ENCODE peak calls at places on chromosomes 7 and 10, in ten cellular contexts. Z is stimulated activated CD8-positive, alpha-beta memory T cell treated with anti-CD3 and anti-CD28 coated beads, Interleukin-15, amount 100 ng/mL, for 24 hours; V is amniotic stem cell; L is Panc1; O is GF-D8; U is foreskin fibroblast; X is NCI-H2107; F is mucosa of gallbladder; T is OCI-M1; W is SHP77. J is an unnamed sample.

GRCh38 chr7:47882635-47883034 is 65.6 kb downstream of the PKD1L1 start:
- DNase-seq in Z (no peak), V (no peak), L (no peak), O (no peak), U (no peak), X (no peak), F (no peak), T (no peak), W (no peak), J (peak)

GRCh38 chr7:52270301-52270700 is 765.1 kb upstream of the POM121L12 start:
- DNase-seq in Z (no peak), V (no peak), L (no peak), O (no peak), U (no peak), X (no peak), F (no peak), T (no peak), W (no peak), J (no peak)

GRCh38 chr10:76303682-76304316 is 872.4 kb downstream of the LRMDA start:
- DNase-seq in Z (no peak), V (peak), L (peak), O (no peak), U (peak), X (peak), F (peak), T (peak), W (peak), J (peak)

GRCh38 chr10:109205929-109206585 is 717.3 kb downstream of the XPNPEP1 start:
- DNase-seq in Z (no peak), V (peak), L (peak), O (no peak), U (peak), X (no peak), F (no peak), T (peak), W (no peak), J (no peak)

GRCh38 chr7:28921822-28922221 is 36.3 kb downstream of the TRIL start:
- DNase-seq in Z (no peak), V (peak), L (peak), O (no peak), U (peak), X (peak), F (peak), T (peak), W (peak), J (peak)

GRCh38 chr7:44100458-44101303 is 3.5 kb upstream of the AEBP1 start:
- DNase-seq in Z (no peak), V (no peak), L (no peak), O (no peak), U (peak), X (no peak), F (no peak), T (no peak), W (no peak), J (no peak)

GRCh38 chr10:103473261-103473671 is 5.8 kb downstream of the CALHM3 start:
- DNase-seq in Z (no peak), V (no peak), L (no peak), O (no peak), U (no peak), X (no peak), F (no peak), T (no peak), W (no peak), J (no peak)

GRCh38 chr7:94338921-94339371 is 55.7 kb upstream of the COL1A2 start:
- DNase-seq in Z (no peak), V (no peak), L (no peak), O (no peak), U (peak), X (no peak), F (no peak), T (peak), W (no peak), J (no peak)